ENCODE peak calls at places on chromosomes 5 and 9, in seven cellular contexts. C is immature natural killer cell, B is ecto neural progenitor cell, G is GM06990, E is H9, M is posterior cingulate gyrus, O is gastrocnemius medialis. F is an unnamed sample.

GRCh38 chr5:151095341-151096000 is 14.6 kb upstream of the TNIP1 start:
- DNase-seq in C (no peak), B (no peak), G (no peak), E (no peak), M (no peak), O (no peak), F (peak; percentile 40)

GRCh38 chr5:141681695-141682641 is at the start of gene ARAP3:
- DNase-seq in C (peak; percentile 40), B (peak; percentile 80), G (no peak), E (peak; percentile 83), M (no peak), O (peak; percentile 41), F (peak; percentile 67)

GRCh38 chr5:153626836-153627235 is 136.4 kb downstream of the GRIA1 start:
- DNase-seq in C (no peak), B (no peak), G (no peak), E (no peak), M (no peak), O (no peak), F (no peak)

GRCh38 chr9:22446950-22447606 is 454 bp downstream of the DMRTA1 start:
- DNase-seq in C (no peak), B (peak; percentile 83), G (peak; percentile 22), E (peak; percentile 80), M (peak; percentile 83), O (peak; percentile 53), F (no peak)

GRCh38 chr9:121764371-121764730 is 112.9 kb downstream of the DAB2IP start:
- DNase-seq in C (no peak), B (no peak), G (no peak), E (no peak), M (no peak), O (no peak), F (no peak)

GRCh38 chr5:111530298-111530740 is 18.0 kb upstream of the STARD4 start:
- DNase-seq in C (peak; percentile 79), B (no peak), G (peak; percentile 36), E (peak; percentile 33), M (peak; percentile 79), O (peak; percentile 58), F (peak; percentile 49)

GRCh38 chr9:107756091-107756490 is 266.5 kb upstream of the KLF4 start:
- DNase-seq in C (no peak), B (no peak), G (no peak), E (no peak), M (no peak), O (no peak), F (no peak)

GRCh38 chr9:86500667-86501435 is 146.6 kb upstream of the TUT7 start:
- DNase-seq in C (no peak), B (no peak), G (no peak), E (no peak), M (no peak), O (peak; percentile 22), F (no peak)

F was measured in GF-D8.